ENCODE peak calls at places on chromosome 22, in four cellular contexts. Y, V, E and C are unnamed samples.
A peak's percentile ranks its signal among the peaks of the same experiment; 100 is the strongest.

GRCh38 chr22:22959147-22959827 is 71.7 kb downstream of the IGLL5 start:
- DNase-seq in Y (peak; percentile 54), V (peak; percentile 76), E (peak; percentile 80), C (peak; percentile 89)

GRCh38 chr22:23196165-23196564 is 15.9 kb downstream of the BCR start:
- DNase-seq in Y (no peak), V (no peak), E (no peak), C (no peak)

GRCh38 chr22:31001124-31001770 is 32.2 kb downstream of the TUG1 start:
- DNase-seq in Y (no peak), V (no peak), E (no peak), C (no peak)

GRCh38 chr22:41891407-41891806 is 23.5 kb downstream of the SHISA8 start:
- DNase-seq in Y (no peak), V (no peak), E (no peak), C (no peak)

GRCh38 chr22:46693634-46694422 is 44.2 kb downstream of the CERK start:
- DNase-seq in Y (no peak), V (no peak), E (no peak), C (no peak)

GRCh38 chr22:45246060-45246985 is 5.6 kb upstream of the KIAA0930 start:
- DNase-seq in Y (peak; percentile 67), V (peak; percentile 93), E (peak; percentile 92), C (no peak)

GRCh38 chr22:47174671-47175111 is 412.2 kb downstream of the TBC1D22A start:
- DNase-seq in Y (no peak), V (no peak), E (no peak), C (no peak)

GRCh38 chr22:31917227-31917921 is 27.0 kb upstream of the YWHAH start:
- DNase-seq in Y (peak; percentile 34), V (no peak), E (no peak), C (no peak)

GRCh38 chr22:47295226-47295901 is 532.9 kb downstream of the TBC1D22A start:
- DNase-seq in Y (no peak), V (no peak), E (no peak), C (no peak)

GRCh38 chr22:41305646-41306045 is 4.3 kb downstream of the ZC3H7B start:
- DNase-seq in Y (no peak), V (no peak), E (no peak), C (no peak)

GRCh38 chr22:24686280-24686679 is 83.3 kb downstream of the GGT1 start:
- DNase-seq in Y (no peak), V (no peak), E (no peak), C (no peak)

GRCh38 chr22:28019360-28019759 is 100.3 kb upstream of the PITPNB start:
- DNase-seq in Y (no peak), V (no peak), E (no peak), C (no peak)

GRCh38 chr22:25536578-25536977 is 27.9 kb upstream of the GRK3 start:
- DNase-seq in Y (no peak), V (no peak), E (no peak), C (no peak)

GRCh38 chr22:22746963-22747933 is 102.8 kb downstream of the GGTLC2 start:
- DNase-seq in Y (no peak), V (no peak), E (no peak), C (no peak)

GRCh38 chr22:17966403-17966717 is 58.0 kb downstream of the MICAL3 start:
- DNase-seq in Y (no peak), V (no peak), E (no peak), C (no peak)

GRCh38 chr22:26287382-26288228 is 118.3 kb downstream of the SEZ6L start:
- DNase-seq in Y (no peak), V (no peak), E (no peak), C (no peak)

GRCh38 chr22:36743011-36743410 is 32.9 kb downstream of the IFT27 start:
- DNase-seq in Y (no peak), V (no peak), E (no peak), C (no peak)

GRCh38 chr22:37193629-37194191 is 5.7 kb upstream of the C1QTNF6 start:
- DNase-seq in Y (no peak), V (no peak), E (no peak), C (peak; percentile 34)

GRCh38 chr22:32206774-32207758 is 2.2 kb upstream of the RFPL2 start:
- DNase-seq in Y (no peak), V (peak; percentile 2), E (peak; percentile 56), C (no peak)

GRCh38 chr22:36022162-36022561 is 6.5 kb downstream of the RBFOX2 start:
- DNase-seq in Y (no peak), V (peak; percentile 24), E (no peak), C (no peak)

GRCh38 chr22:24418786-24419479 is 8.5 kb upstream of the ADORA2A start:
- DNase-seq in Y (no peak), V (no peak), E (no peak), C (no peak)

GRCh38 chr22:24153353-24153752 is 27.9 kb upstream of the SUSD2 start:
- DNase-seq in Y (no peak), V (peak; percentile 31), E (no peak), C (no peak)

GRCh38 chr22:21861290-21861848 is 6.1 kb downstream of the MAPK1 start:
- DNase-seq in Y (no peak), V (no peak), E (no peak), C (no peak)

GRCh38 chr22:22878211-22878570 is 9.4 kb upstream of the IGLL5 start:
- DNase-seq in Y (no peak), V (no peak), E (no peak), C (no peak)

GRCh38 chr22:16955678-16956210 is 52.3 kb downstream of the GAB4 start:
- DNase-seq in Y (no peak), V (no peak), E (no peak), C (no peak)

GRCh38 chr22:24386814-24387550 is 40.4 kb upstream of the ADORA2A start:
- DNase-seq in Y (no peak), V (no peak), E (no peak), C (no peak)

GRCh38 chr22:24410110-24410856 is 17.1 kb upstream of the ADORA2A start:
- DNase-seq in Y (no peak), V (peak; percentile 40), E (no peak), C (no peak)

GRCh38 chr22:45328822-45329535 is 19.2 kb downstream of the FAM118A start:
- DNase-seq in Y (no peak), V (no peak), E (no peak), C (no peak)

GRCh38 chr22:10961043-10961860 is 4566.7 kb upstream of the OR11H1 start:
- DNase-seq in Y (no peak), V (no peak), E (no peak), C (no peak)

GRCh38 chr22:31625661-31626426 is 36.2 kb downstream of the PISD start:
- DNase-seq in Y (no peak), V (peak; percentile 43), E (no peak), C (no peak)

GRCh38 chr22:47236718-47237117 is 474.3 kb downstream of the TBC1D22A start:
- DNase-seq in Y (no peak), V (no peak), E (no peak), C (no peak)

GRCh38 chr22:37708580-37709444 is 12.0 kb downstream of the TRIOBP start:
- DNase-seq in Y (no peak), V (no peak), E (no peak), C (no peak)

GRCh38 chr22:49106136-49106930 is 721.3 kb downstream of the BRD1 start:
- DNase-seq in Y (no peak), V (no peak), E (no peak), C (no peak)
- H3K27me3 ChIP-seq in Y (no peaks in the 10 kb centered on the region), V (no peaks in the 10 kb centered on the region), E (peaks cover 39% of the 10 kb centered on the region), C (peaks cover 4% of the 10 kb centered on the region)

GRCh38 chr22:39664485-39665200 is 94.1 kb downstream of the CACNA1I start:
- DNase-seq in Y (no peak), V (no peak), E (no peak), C (peak; percentile 54)

GRCh38 chr22:39661501-39661841 is 90.9 kb downstream of the CACNA1I start:
- DNase-seq in Y (no peak), V (no peak), E (no peak), C (no peak)

GRCh38 chr22:39661842-39662676 is 91.5 kb downstream of the CACNA1I start:
- DNase-seq in Y (no peak), V (no peak), E (no peak), C (no peak)

GRCh38 chr22:39663751-39664150 is 93.2 kb downstream of the CACNA1I start:
- DNase-seq in Y (no peak), V (no peak), E (no peak), C (no peak)

DNA sequence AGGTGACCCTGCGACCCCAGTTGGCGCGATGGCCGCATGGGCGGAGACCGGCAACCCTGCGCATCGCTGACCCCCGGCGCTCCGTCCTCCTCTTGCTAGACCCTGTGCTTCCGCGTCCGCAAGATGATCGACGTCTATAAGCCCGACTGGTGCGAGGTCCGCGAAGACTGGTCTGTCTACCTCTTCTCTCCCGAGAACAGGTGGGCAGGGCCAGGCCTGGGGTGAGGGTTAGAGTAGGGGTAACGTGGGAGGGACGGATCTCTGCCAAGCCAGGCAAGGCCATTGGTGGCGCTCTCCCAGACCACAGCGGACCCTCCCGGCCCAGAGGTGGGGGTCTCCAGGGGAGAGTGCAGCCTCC is 92.1 kb downstream of the CACNA1I start:
- DNase-seq in Y (no peak), V (no peak), E (no peak), C (no peak)
- H3K27me3 ChIP-seq in Y (no peaks in the 10 kb centered on the region), V (peaks cover 50% of the 10 kb centered on the region), E (no peaks in the 10 kb centered on the region), C (no peaks in the 10 kb centered on the region)

DNA sequence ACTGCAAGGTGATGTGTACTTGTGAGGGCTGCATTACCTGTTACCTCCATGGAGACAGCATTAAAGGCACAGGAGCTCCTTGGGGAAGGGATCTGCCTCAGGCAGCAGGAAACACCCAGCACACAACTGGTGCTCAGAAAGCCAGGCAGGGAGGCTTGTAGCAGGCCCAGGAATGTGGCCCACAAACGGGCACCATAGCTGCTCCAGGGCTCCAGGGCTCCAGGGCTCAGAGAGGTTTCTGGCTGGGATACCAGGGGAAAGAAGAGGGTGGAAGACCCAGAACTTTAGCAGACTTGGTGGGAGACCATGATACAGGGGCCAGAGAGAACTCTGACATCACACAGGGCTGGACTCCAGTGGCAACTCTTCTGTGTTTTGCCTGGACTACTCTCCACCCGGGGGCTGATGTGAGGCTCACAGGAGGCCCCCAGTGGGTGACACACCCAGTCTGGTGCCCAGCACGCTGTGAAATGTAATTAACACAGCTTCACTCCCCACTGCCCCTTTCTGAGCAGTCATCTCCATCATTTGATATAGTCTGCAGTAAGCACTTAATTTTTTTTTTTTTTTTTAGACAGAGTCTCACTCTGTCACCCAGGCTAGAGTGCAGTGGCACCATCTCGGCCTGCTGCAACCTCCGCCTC is 14.7 kb upstream of the SULT4A1 start:
- DNase-seq in Y (no peak), V (no peak), E (no peak), C (no peak)
- H3K27me3 ChIP-seq in Y (no peaks in the 10 kb centered on the region), V (peaks cover 2% of the 10 kb centered on the region), E (no peaks in the 10 kb centered on the region), C (no peaks in the 10 kb centered on the region)

DNA sequence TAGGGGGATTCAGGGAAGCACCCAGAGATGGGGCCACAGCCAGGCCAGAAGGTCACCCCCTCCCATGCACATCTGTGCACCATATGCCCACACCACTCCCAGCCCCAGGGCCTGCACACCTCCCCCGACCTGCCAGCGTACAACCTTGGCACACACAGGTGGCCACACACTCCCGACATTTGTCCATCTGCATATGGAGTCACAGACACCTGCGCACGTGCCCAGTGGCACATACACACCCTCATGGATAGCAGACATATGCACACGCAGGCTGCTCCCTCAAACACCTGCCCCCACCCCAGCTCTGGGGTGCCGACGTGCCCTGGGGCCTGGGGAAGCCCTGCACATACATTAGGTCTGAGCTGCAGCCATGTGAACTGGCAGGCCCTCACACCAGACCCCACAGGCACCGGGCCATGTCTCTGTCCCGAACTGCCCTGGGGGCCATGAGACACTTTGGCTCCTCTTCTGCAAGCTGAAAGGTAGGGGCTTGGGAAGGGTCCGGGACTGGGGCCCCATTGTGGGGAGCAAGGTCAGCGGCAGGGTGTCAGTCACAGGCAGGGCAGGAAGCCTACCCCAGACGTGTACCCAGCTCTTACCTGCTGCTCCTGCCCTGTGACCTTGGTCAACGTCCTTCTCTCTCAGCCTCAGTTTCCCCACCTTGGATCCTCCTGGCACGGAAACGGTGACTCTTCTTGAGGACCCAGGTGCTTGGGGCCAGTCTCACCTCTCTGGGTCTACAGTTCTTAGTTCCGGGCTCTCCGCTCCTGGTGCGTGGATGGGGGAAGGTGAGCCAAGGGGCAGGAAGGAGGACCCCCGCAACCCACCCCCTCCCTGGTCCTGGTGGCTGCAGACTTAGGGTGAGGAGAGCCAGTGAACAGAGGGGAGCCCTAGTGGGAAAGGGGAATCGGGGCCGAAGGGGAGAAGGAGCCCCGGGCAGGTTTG is 582 bp upstream of the CABP7 start:
- DNase-seq in Y (no peak), V (no peak), E (no peak), C (no peak)
- H3K27me3 ChIP-seq in Y (no peaks in the 10 kb centered on the region), V (peaks cover 19% of the 10 kb centered on the region), E (no peaks in the 10 kb centered on the region), C (peaks cover 40% of the 10 kb centered on the region)